ENCODE peak calls at places on chromosomes 6 and 20, in six cellular contexts. N, E, I, W, A and G are unnamed samples.

GRCh38 chr6:126548301-126548700 is 208.4 kb downstream of the CENPW start:
- DNase-seq in I (no peak), N (no peak), A (no peak), W (peak; percentile 6), E (no peak), G (no peak)

GRCh38 chr6:116616757-116617093 is 446 bp downstream of the RSPH4A start:
- DNase-seq in E (no peak), I (no peak), N (peak; percentile 22), A (no peak), W (no peak), G (no peak)

GRCh38 chr20:50891138-50891537 is 40.1 kb downstream of the ADNP start:
- DNase-seq in E (no peak), N (no peak), A (peak; percentile 74), W (no peak), I (no peak), G (no peak)

GRCh38 chr6:152401978-152402377 is 235.2 kb downstream of the SYNE1 start:
- DNase-seq in E (no peak), W (no peak), I (peak; percentile 85), N (no peak), A (peak; percentile 13), G (no peak)

GRCh38 chr6:11033825-11034224 is 10.3 kb downstream of the ELOVL2 start:
- DNase-seq in N (no peak), E (no peak), A (peak; percentile 90), W (peak; percentile 82), I (peak; percentile 79), G (no peak)

GRCh38 chr6:16717275-16717942 is 43.9 kb downstream of the ATXN1 start:
- DNase-seq in E (no peak), A (no peak), N (no peak), I (no peak), W (no peak), G (no peak)

GRCh38 chr6:106976270-106976669 is 1.7 kb upstream of the CD24 start:
- DNase-seq in A (no peak), N (no peak), W (no peak), E (no peak), I (no peak), G (no peak)

GRCh38 chr20:10550204-10551118 is 115.4 kb downstream of the SLX4IP start:
- DNase-seq in N (no peak), I (no peak), W (no peak), A (no peak), E (no peak), G (peak; percentile 52)

GRCh38 chr6:85594197-85594930 is 706 bp upstream of the SNX14 start:
- DNase-seq in A (peak; percentile 30), E (no peak), N (peak; percentile 50), W (peak; percentile 28), I (peak; percentile 54), G (no peak)

GRCh38 chr20:23692725-23693124 is 3.9 kb upstream of the CST4 start:
- DNase-seq in N (no peak), A (no peak), E (no peak), W (no peak), I (no peak), G (no peak)

GRCh38 chr6:32439708-32440214 is at the start of gene HLA-DRA:
- DNase-seq in A (peak; percentile 33), E (no peak), N (no peak), I (peak; percentile 67), W (peak; percentile 66), G (no peak)

GRCh38 chr6:132084811-132085509 is 133.8 kb upstream of the CCN2 start:
- DNase-seq in N (no peak), E (no peak), I (peak; percentile 71), A (peak; percentile 99), W (peak; percentile 91), G (no peak)

GRCh38 chr6:89057759-89058158 is 22.8 kb upstream of the PNRC1 start:
- DNase-seq in A (no peak), I (no peak), W (no peak), E (no peak), N (no peak), G (no peak)

GRCh38 chr20:22492497-22492896 is 91.9 kb downstream of the FOXA2 start:
- DNase-seq in W (no peak), I (peak; percentile 7), E (no peak), A (no peak), N (no peak), G (no peak)

GRCh38 chr6:43992126-43992663 is 135.1 kb downstream of the MRPL14 start:
- DNase-seq in N (no peak), A (no peak), W (no peak), E (no peak), I (no peak), G (no peak)

GRCh38 chr6:136404627-136405310 is 115.1 kb upstream of the BCLAF1 start:
- DNase-seq in I (no peak), E (no peak), W (no peak), A (no peak), N (no peak), G (no peak)

GRCh38 chr6:40159865-40160264 is 225.6 kb upstream of the MOCS1 start:
- DNase-seq in A (no peak), I (no peak), E (no peak), W (no peak), N (no peak), G (no peak)

GRCh38 chr6:10617008-10617696 is 77.3 kb downstream of the C6orf52 start:
- DNase-seq in E (peak; percentile 57), W (no peak), I (no peak), A (no peak), N (no peak), G (peak; percentile 81)

GRCh38 chr6:147077251-147077650 is 127.0 kb upstream of the STXBP5 start:
- DNase-seq in I (no peak), W (no peak), N (no peak), E (no peak), A (no peak), G (peak; percentile 58)

GRCh38 chr6:36927691-36928546 is 26.6 kb upstream of the PI16 start:
- DNase-seq in W (no peak), N (no peak), I (no peak), A (peak; percentile 39), E (peak; percentile 66), G (no peak)

GRCh38 chr6:133764011-133764812 is 124.7 kb upstream of the TCF21 start:
- DNase-seq in W (peak; percentile 75), I (no peak), N (no peak), E (no peak), A (peak; percentile 79), G (no peak)

GRCh38 chr20:62156592-62157386 is 13.2 kb downstream of the SS18L1 start:
- DNase-seq in W (peak; percentile 50), I (no peak), E (peak; percentile 73), A (peak; percentile 19), N (peak; percentile 79), G (no peak)

GRCh38 chr6:15730442-15730841 is 67.6 kb upstream of the DTNBP1 start:
- DNase-seq in E (no peak), I (no peak), A (no peak), N (no peak), W (no peak), G (no peak)

GRCh38 chr6:3325210-3325609 is 66.5 kb downstream of the PSMG4 start:
- DNase-seq in W (no peak), E (no peak), N (no peak), I (peak; percentile 25), A (peak; percentile 62), G (no peak)

GRCh38 chr20:49573900-49574416 is 6.0 kb upstream of the PTGIS start:
- DNase-seq in N (no peak), A (peak; percentile 59), I (no peak), E (no peak), W (no peak), G (no peak)

GRCh38 chr6:156774872-156775405 is 2.2 kb upstream of the ARID1B start:
- DNase-seq in W (no peak), E (no peak), I (peak; percentile 31), N (no peak), A (no peak), G (no peak)

GRCh38 chr6:90274481-90275030 is 22.1 kb downstream of the BACH2 start:
- DNase-seq in A (no peak), I (no peak), E (no peak), W (no peak), N (peak; percentile 98), G (no peak)

GRCh38 chr6:46129301-46129633 is 522 bp upstream of the ENPP4 start:
- DNase-seq in E (no peak), W (no peak), I (peak; percentile 30), N (peak; percentile 29), A (no peak), G (no peak)

GRCh38 chr20:25563362-25563761 is 22.0 kb downstream of the NINL start:
- DNase-seq in W (no peak), I (no peak), N (no peak), A (no peak), E (no peak), G (no peak)

GRCh38 chr20:51586005-51586440 is 43.5 kb upstream of the NFATC2 start:
- DNase-seq in A (peak; percentile 83), E (no peak), W (peak; percentile 64), N (no peak), I (peak; percentile 45), G (no peak)

GRCh38 chr6:74170118-74170517 is 474.1 kb downstream of the CD109 start:
- DNase-seq in A (peak; percentile 99), N (no peak), W (peak; percentile 92), I (peak; percentile 83), E (no peak), G (no peak)

DNA sequence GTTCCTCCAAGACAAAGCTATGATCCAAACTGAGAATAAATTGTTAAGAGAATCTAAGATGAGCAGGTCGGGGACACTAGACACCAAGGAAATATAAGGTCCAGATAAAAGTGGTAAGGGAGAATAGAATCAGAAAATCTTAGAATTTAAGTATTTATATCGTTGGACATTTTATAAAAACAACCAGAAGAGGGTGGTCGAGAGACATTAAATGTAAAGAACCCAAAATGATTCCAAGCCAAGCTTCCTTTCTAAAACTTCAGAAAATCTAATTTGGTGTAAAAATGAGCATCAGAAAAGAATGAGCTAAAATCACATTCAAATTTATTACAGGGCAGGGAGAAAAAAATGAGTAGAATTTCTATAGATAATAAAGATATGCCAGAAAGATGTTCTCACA is 97.8 kb upstream of the OGFRL1 start:
- DNase-seq in E (no peak), A (peak; percentile 52), W (peak; percentile 58), N (no peak), I (peak; percentile 39), G (no peak)
- TF ChIP-seq CTCF in E (no peak), A (peak; percentile 67), W (peak; percentile 41), N (peak; percentile 52), I (no peak), G (no peak)

GRCh38 chr20:20890751-20891150 is 178.3 kb upstream of the RALGAPA2 start:
- DNase-seq in N (no peak), E (no peak), I (no peak), A (no peak), W (no peak), G (no peak)
- TF ChIP-seq CTCF in N (no peak), E (no peak), I (no peak), A (no peak), W (no peak), G (no peak)

GRCh38 chr6:5766260-5766659 is 240.5 kb downstream of the NRN1 start:
- DNase-seq in E (no peak), W (no peak), N (no peak), A (no peak), I (no peak), G (no peak)
- TF ChIP-seq CTCF in E (no peak), W (peak; percentile 46), N (no peak), A (peak; percentile 35), I (no peak), G (no peak)

GRCh38 chr20:59525500-59526241 is 78.7 kb upstream of the PHACTR3 start:
- DNase-seq in I (no peak), E (peak; percentile 53), W (peak; percentile 29), A (peak; percentile 13), N (no peak), G (no peak)

GRCh38 chr20:59520814-59521213 is 83.5 kb upstream of the PHACTR3 start:
- DNase-seq in W (no peak), E (no peak), I (no peak), A (no peak), N (no peak), G (no peak)

GRCh38 chr20:59526242-59527225 is 77.8 kb upstream of the PHACTR3 start:
- DNase-seq in A (no peak), I (no peak), N (no peak), W (no peak), E (no peak), G (no peak)
- TF ChIP-seq CTCF in A (peak; percentile 20), I (peak; percentile 15), N (no peak), W (peak; percentile 29), E (no peak), G (no peak)